ENCODE peak calls at places on chromosomes 5 and 9, in nine cellular contexts. One of them, this sample, is unnamed.

GRCh38 chr5:31664566-31664965 is 25.6 kb downstream of the PDZD2 start:
- DNase-seq in astrocyte of the spinal cord: peak; percentile 64
- DNase-seq in GM23338: peak; percentile 86
- DNase-seq in PC-9: no peak
- DNase-seq in uterus: no peak
- DNase-seq in transverse colon: no peak
- DNase-seq in body of pancreas: no peak
- DNase-seq in heart left ventricle: no peak
- DNase-seq in cardiac fibroblast: peak; percentile 13
- DNase-seq in this sample: peak; percentile 91

GRCh38 chr9:72038408-72038807 is 22.0 kb downstream of the C9orf57 start:
- DNase-seq in astrocyte of the spinal cord: no peak
- DNase-seq in GM23338: no peak
- DNase-seq in PC-9: no peak
- DNase-seq in uterus: no peak
- DNase-seq in transverse colon: no peak
- DNase-seq in body of pancreas: no peak
- DNase-seq in heart left ventricle: no peak
- DNase-seq in cardiac fibroblast: no peak
- DNase-seq in this sample: no peak

GRCh38 chr9:2013688-2014087 is 1.5 kb upstream of the SMARCA2 start:
- DNase-seq in astrocyte of the spinal cord: no peak
- DNase-seq in GM23338: no peak
- DNase-seq in PC-9: no peak
- DNase-seq in uterus: no peak
- DNase-seq in transverse colon: no peak
- DNase-seq in body of pancreas: no peak
- DNase-seq in heart left ventricle: no peak
- DNase-seq in cardiac fibroblast: peak; percentile 80
- DNase-seq in this sample: no peak

GRCh38 chr9:109439378-109440116 is 58.6 kb downstream of the PTPN3 start:
- DNase-seq in astrocyte of the spinal cord: no peak
- DNase-seq in GM23338: no peak
- DNase-seq in PC-9: no peak
- DNase-seq in uterus: no peak
- DNase-seq in transverse colon: no peak
- DNase-seq in body of pancreas: no peak
- DNase-seq in heart left ventricle: no peak
- DNase-seq in cardiac fibroblast: no peak
- DNase-seq in this sample: no peak

GRCh38 chr5:136016945-136017530 is 11.8 kb upstream of the TGFBI start:
- DNase-seq in astrocyte of the spinal cord: peak; percentile 97
- DNase-seq in GM23338: no peak
- DNase-seq in PC-9: peak; percentile 89
- DNase-seq in uterus: no peak
- DNase-seq in transverse colon: no peak
- DNase-seq in body of pancreas: no peak
- DNase-seq in heart left ventricle: no peak
- DNase-seq in cardiac fibroblast: peak; percentile 93
- DNase-seq in this sample: peak; percentile 5

GRCh38 chr9:124593080-124594058 is 86.2 kb upstream of the NR5A1 start:
- DNase-seq in astrocyte of the spinal cord: no peak
- DNase-seq in GM23338: peak; percentile 93
- DNase-seq in PC-9: no peak
- DNase-seq in uterus: no peak
- DNase-seq in transverse colon: no peak
- DNase-seq in body of pancreas: no peak
- DNase-seq in heart left ventricle: no peak
- DNase-seq in cardiac fibroblast: no peak
- DNase-seq in this sample: peak; percentile 77

GRCh38 chr5:161078793-161079192 is 226.8 kb upstream of the ATP10B start:
- DNase-seq in astrocyte of the spinal cord: no peak
- DNase-seq in GM23338: no peak
- DNase-seq in PC-9: no peak
- DNase-seq in uterus: no peak
- DNase-seq in transverse colon: no peak
- DNase-seq in body of pancreas: no peak
- DNase-seq in heart left ventricle: no peak
- DNase-seq in cardiac fibroblast: no peak
- DNase-seq in this sample: no peak

GRCh38 chr9:18596920-18597319 is 123.0 kb downstream of the ADAMTSL1 start:
- DNase-seq in astrocyte of the spinal cord: no peak
- DNase-seq in GM23338: no peak
- DNase-seq in PC-9: no peak
- DNase-seq in uterus: no peak
- DNase-seq in transverse colon: no peak
- DNase-seq in body of pancreas: no peak
- DNase-seq in heart left ventricle: no peak
- DNase-seq in cardiac fibroblast: peak; percentile 79
- DNase-seq in this sample: no peak

GRCh38 chr5:35476046-35476445 is 141.6 kb upstream of the SPEF2 start:
- DNase-seq in astrocyte of the spinal cord: no peak
- DNase-seq in GM23338: no peak
- DNase-seq in PC-9: no peak
- DNase-seq in uterus: no peak
- DNase-seq in transverse colon: no peak
- DNase-seq in body of pancreas: no peak
- DNase-seq in heart left ventricle: no peak
- DNase-seq in cardiac fibroblast: no peak
- DNase-seq in this sample: no peak

GRCh38 chr5:178314961-178315820 is 82.6 kb upstream of the PHYKPL start:
- DNase-seq in astrocyte of the spinal cord: no peak
- DNase-seq in GM23338: no peak
- DNase-seq in PC-9: no peak
- DNase-seq in uterus: no peak
- DNase-seq in transverse colon: no peak
- DNase-seq in body of pancreas: no peak
- DNase-seq in heart left ventricle: no peak
- DNase-seq in cardiac fibroblast: no peak
- DNase-seq in this sample: peak; percentile 42

GRCh38 chr5:127806776-127807175 is 103.6 kb downstream of the CCDC192 start:
- DNase-seq in astrocyte of the spinal cord: no peak
- DNase-seq in GM23338: no peak
- DNase-seq in PC-9: no peak
- DNase-seq in uterus: no peak
- DNase-seq in transverse colon: no peak
- DNase-seq in body of pancreas: no peak
- DNase-seq in heart left ventricle: no peak
- DNase-seq in cardiac fibroblast: no peak
- DNase-seq in this sample: no peak

GRCh38 chr5:130109152-130109551 is 204.9 kb downstream of the CHSY3 start:
- DNase-seq in astrocyte of the spinal cord: peak; percentile 57
- DNase-seq in GM23338: peak; percentile 79
- DNase-seq in PC-9: no peak
- DNase-seq in uterus: no peak
- DNase-seq in transverse colon: no peak
- DNase-seq in body of pancreas: no peak
- DNase-seq in heart left ventricle: no peak
- DNase-seq in cardiac fibroblast: peak; percentile 68
- DNase-seq in this sample: no peak

GRCh38 chr9:123176230-123176629 is 92.2 kb downstream of the STRBP start:
- DNase-seq in astrocyte of the spinal cord: peak; percentile 6
- DNase-seq in GM23338: no peak
- DNase-seq in PC-9: peak; percentile 43
- DNase-seq in uterus: no peak
- DNase-seq in transverse colon: no peak
- DNase-seq in body of pancreas: no peak
- DNase-seq in heart left ventricle: no peak
- DNase-seq in cardiac fibroblast: peak; percentile 3
- DNase-seq in this sample: no peak
- H3K4me3 ChIP-seq in astrocyte of the spinal cord: no peak overlapping the region
- H3K4me3 ChIP-seq in GM23338: no peak overlapping the region
- H3K4me3 ChIP-seq in PC-9: no peak overlapping the region
- H3K4me3 ChIP-seq in uterus: no peak overlapping the region
- H3K4me3 ChIP-seq in transverse colon: no peak overlapping the region
- H3K4me3 ChIP-seq in body of pancreas: no peak overlapping the region
- H3K4me3 ChIP-seq in heart left ventricle: no peak overlapping the region
- H3K4me3 ChIP-seq in cardiac fibroblast: no peak overlapping the region
- H3K4me3 ChIP-seq in this sample: no peak overlapping the region

GRCh38 chr5:59665086-59665831 is 228.3 kb downstream of the PDE4D start:
- DNase-seq in astrocyte of the spinal cord: no peak
- DNase-seq in GM23338: no peak
- DNase-seq in PC-9: no peak
- DNase-seq in uterus: no peak
- DNase-seq in transverse colon: no peak
- DNase-seq in body of pancreas: no peak
- DNase-seq in heart left ventricle: no peak
- DNase-seq in cardiac fibroblast: peak; percentile 27
- DNase-seq in this sample: no peak

GRCh38 chr5:59661306-59661705 is 232.2 kb downstream of the PDE4D start:
- DNase-seq in astrocyte of the spinal cord: peak; percentile 15
- DNase-seq in GM23338: no peak
- DNase-seq in PC-9: peak; percentile 61
- DNase-seq in uterus: no peak
- DNase-seq in transverse colon: no peak
- DNase-seq in body of pancreas: no peak
- DNase-seq in heart left ventricle: no peak
- DNase-seq in cardiac fibroblast: peak; percentile 23
- DNase-seq in this sample: no peak

GRCh38 chr5:59661939-59662615 is 231.4 kb downstream of the PDE4D start:
- DNase-seq in astrocyte of the spinal cord: peak; percentile 53
- DNase-seq in GM23338: peak; percentile 10
- DNase-seq in PC-9: no peak
- DNase-seq in uterus: no peak
- DNase-seq in transverse colon: no peak
- DNase-seq in body of pancreas: no peak
- DNase-seq in heart left ventricle: no peak
- DNase-seq in cardiac fibroblast: peak; percentile 53
- DNase-seq in this sample: peak; percentile 47

GRCh38 chr5:59660737-59661136 is 232.8 kb downstream of the PDE4D start:
- DNase-seq in astrocyte of the spinal cord: peak; percentile 62
- DNase-seq in GM23338: peak; percentile 38
- DNase-seq in PC-9: no peak
- DNase-seq in uterus: no peak
- DNase-seq in transverse colon: no peak
- DNase-seq in body of pancreas: no peak
- DNase-seq in heart left ventricle: no peak
- DNase-seq in cardiac fibroblast: peak; percentile 59
- DNase-seq in this sample: no peak

DNA sequence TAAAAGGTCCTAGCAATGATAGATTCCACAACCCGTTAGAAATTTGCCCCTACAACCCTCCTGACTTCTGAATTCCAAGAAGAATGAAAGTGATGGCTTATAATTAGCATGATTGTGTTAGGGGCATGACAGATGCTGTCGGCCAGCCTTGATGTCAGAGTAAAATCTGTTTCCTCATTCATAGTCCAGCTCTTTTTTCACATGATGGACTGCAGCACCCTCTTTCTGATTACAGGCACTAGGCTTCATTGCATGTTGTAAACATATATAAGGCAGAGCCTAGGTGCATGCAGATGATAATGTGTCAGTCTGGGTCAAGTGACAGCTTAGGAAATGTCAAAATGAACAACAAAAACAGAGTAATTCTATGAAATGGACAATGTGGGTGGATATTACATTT is 226.8 kb downstream of the PDE4D start:
- DNase-seq in astrocyte of the spinal cord: no peak
- DNase-seq in GM23338: no peak
- DNase-seq in PC-9: no peak
- DNase-seq in uterus: no peak
- DNase-seq in transverse colon: peak; percentile 13
- DNase-seq in body of pancreas: no peak
- DNase-seq in heart left ventricle: no peak
- DNase-seq in cardiac fibroblast: no peak
- DNase-seq in this sample: no peak
- TF ChIP-seq CTCF in astrocyte of the spinal cord: no peak
- TF ChIP-seq CTCF in GM23338: no peak
- TF ChIP-seq CTCF in PC-9: no peak
- TF ChIP-seq CTCF in uterus: no peak
- TF ChIP-seq CTCF in transverse colon: peak; percentile 26
- TF ChIP-seq CTCF in body of pancreas: no peak
- TF ChIP-seq CTCF in heart left ventricle: no peak
- TF ChIP-seq CTCF in cardiac fibroblast: no peak
- TF ChIP-seq CTCF in this sample: peak; percentile 15

GRCh38 chr9:13352451-13352979 is 73.0 kb upstream of the MPDZ start:
- DNase-seq in astrocyte of the spinal cord: no peak
- DNase-seq in GM23338: no peak
- DNase-seq in PC-9: no peak
- DNase-seq in uterus: no peak
- DNase-seq in transverse colon: no peak
- DNase-seq in body of pancreas: no peak
- DNase-seq in heart left ventricle: no peak
- DNase-seq in cardiac fibroblast: no peak
- DNase-seq in this sample: no peak

GRCh38 chr9:13358128-13358527 is 78.6 kb upstream of the MPDZ start:
- DNase-seq in astrocyte of the spinal cord: peak; percentile 93
- DNase-seq in GM23338: no peak
- DNase-seq in PC-9: no peak
- DNase-seq in uterus: no peak
- DNase-seq in transverse colon: no peak
- DNase-seq in body of pancreas: no peak
- DNase-seq in heart left ventricle: no peak
- DNase-seq in cardiac fibroblast: peak; percentile 85
- DNase-seq in this sample: no peak

GRCh38 chr9:13360188-13360587 is 80.7 kb upstream of the MPDZ start:
- DNase-seq in astrocyte of the spinal cord: no peak
- DNase-seq in GM23338: no peak
- DNase-seq in PC-9: no peak
- DNase-seq in uterus: no peak
- DNase-seq in transverse colon: no peak
- DNase-seq in body of pancreas: no peak
- DNase-seq in heart left ventricle: no peak
- DNase-seq in cardiac fibroblast: no peak
- DNase-seq in this sample: no peak

GRCh38 chr9:13351768-13352386 is 72.4 kb upstream of the MPDZ start:
- DNase-seq in astrocyte of the spinal cord: peak; percentile 73
- DNase-seq in GM23338: peak; percentile 65
- DNase-seq in PC-9: no peak
- DNase-seq in uterus: no peak
- DNase-seq in transverse colon: no peak
- DNase-seq in body of pancreas: peak; percentile 4
- DNase-seq in heart left ventricle: no peak
- DNase-seq in cardiac fibroblast: peak; percentile 84
- DNase-seq in this sample: no peak

GRCh38 chr9:13354733-13355132 is 75.2 kb upstream of the MPDZ start:
- DNase-seq in astrocyte of the spinal cord: peak; percentile 41
- DNase-seq in GM23338: no peak
- DNase-seq in PC-9: no peak
- DNase-seq in uterus: no peak
- DNase-seq in transverse colon: no peak
- DNase-seq in body of pancreas: no peak
- DNase-seq in heart left ventricle: no peak
- DNase-seq in cardiac fibroblast: peak; percentile 68
- DNase-seq in this sample: no peak
- H3K4me3 ChIP-seq in astrocyte of the spinal cord: no peak overlapping the region
- H3K4me3 ChIP-seq in GM23338: no peak overlapping the region
- H3K4me3 ChIP-seq in PC-9: no peak overlapping the region
- H3K4me3 ChIP-seq in uterus: no peak overlapping the region
- H3K4me3 ChIP-seq in transverse colon: no peak overlapping the region
- H3K4me3 ChIP-seq in body of pancreas: no peak overlapping the region
- H3K4me3 ChIP-seq in heart left ventricle: no peak overlapping the region
- H3K4me3 ChIP-seq in cardiac fibroblast: no peak overlapping the region
- H3K4me3 ChIP-seq in this sample: no peak overlapping the region

GRCh38 chr5:15794117-15794985 is 294.4 kb downstream of the FBXL7 start:
- DNase-seq in astrocyte of the spinal cord: no peak
- DNase-seq in GM23338: no peak
- DNase-seq in PC-9: no peak
- DNase-seq in uterus: no peak
- DNase-seq in transverse colon: no peak
- DNase-seq in body of pancreas: no peak
- DNase-seq in heart left ventricle: no peak
- DNase-seq in cardiac fibroblast: peak; percentile 53
- DNase-seq in this sample: no peak
- TF ChIP-seq CTCF in astrocyte of the spinal cord: peak; percentile 10
- TF ChIP-seq CTCF in GM23338: no peak
- TF ChIP-seq CTCF in PC-9: peak; percentile 36
- TF ChIP-seq CTCF in uterus: peak; percentile 22
- TF ChIP-seq CTCF in transverse colon: no peak
- TF ChIP-seq CTCF in body of pancreas: no peak
- TF ChIP-seq CTCF in heart left ventricle: peak; percentile 53
- TF ChIP-seq CTCF in cardiac fibroblast: no peak
- TF ChIP-seq CTCF in this sample: peak; percentile 57